ENCODE peak calls at places on chromosome 4, in nine cellular contexts. O, B, S, W, R, G, F, U and M are unnamed samples.

GRCh38 chr4:84286048-84286447 is 213.0 kb downstream of the NKX6-1 start:
- DNase-seq in W (no peak), B (no peak), R (no peak), F (no peak), U (no peak), G (no peak), O (no peak), S (no peak), M (no peak)

GRCh38 chr4:76305971-76306881 is at the start of gene STBD1:
- DNase-seq in W (no peak), B (peak), U (peak), S (peak), G (peak), O (peak), F (peak), R (peak), M (no peak)

GRCh38 chr4:3700223-3700622 is 66.0 kb upstream of the ADRA2C start:
- DNase-seq in G (no peak), B (no peak), F (no peak), W (no peak), S (no peak), R (no peak), U (no peak), O (no peak), M (no peak)

GRCh38 chr4:138235419-138235952 is 6.7 kb downstream of the SLC7A11 start:
- DNase-seq in O (peak), G (no peak), W (no peak), B (no peak), F (no peak), U (no peak), S (no peak), R (no peak), M (no peak)

GRCh38 chr4:1285790-1286553 is 3.7 kb upstream of the MAEA start:
- DNase-seq in G (no peak), W (peak), R (peak), O (no peak), U (peak), S (no peak), B (no peak), F (no peak), M (no peak)

GRCh38 chr4:73885570-73886230 is 16.5 kb downstream of the CXCL1 start:
- DNase-seq in B (no peak), S (no peak), U (no peak), R (no peak), W (no peak), G (no peak), O (no peak), F (no peak), M (no peak)

GRCh38 chr4:181684310-181684709 is 558.9 kb upstream of the TENM3 start:
- DNase-seq in G (no peak), U (no peak), O (peak), S (no peak), R (no peak), F (no peak), W (no peak), B (no peak), M (no peak)

GRCh38 chr4:29131304-29131703 is 1588.9 kb upstream of the PCDH7 start:
- DNase-seq in R (no peak), G (no peak), F (no peak), B (no peak), U (no peak), W (no peak), O (no peak), S (no peak), M (no peak)

GRCh38 chr4:40842725-40843401 is 93.1 kb downstream of the NSUN7 start:
- DNase-seq in U (no peak), R (no peak), F (no peak), W (no peak), B (no peak), G (no peak), O (no peak), S (no peak), M (no peak)

GRCh38 chr4:108224628-108225053 is 55.9 kb upstream of the LEF1 start:
- DNase-seq in F (no peak), W (no peak), O (peak), S (no peak), G (no peak), B (no peak), U (no peak), R (no peak), M (no peak)

GRCh38 chr4:116361782-116362181 is 723.6 kb downstream of the TRAM1L1 start:
- DNase-seq in G (no peak), U (no peak), R (no peak), F (no peak), B (no peak), O (no peak), S (no peak), W (no peak), M (no peak)

GRCh38 chr4:70721747-70722146 is at the start of gene RUFY3:
- DNase-seq in U (no peak), B (peak), G (no peak), F (no peak), R (no peak), W (no peak), S (no peak), O (peak), M (no peak)

GRCh38 chr4:89438102-89438831 is 130.7 kb upstream of the GPRIN3 start:
- DNase-seq in R (peak), O (peak), B (peak), S (peak), G (no peak), F (no peak), W (peak), U (peak), M (peak)

GRCh38 chr4:28225005-28225404 is 1364.4 kb downstream of the STIM2 start:
- DNase-seq in S (peak), R (no peak), B (peak), U (no peak), G (no peak), O (peak), W (no peak), F (peak), M (no peak)

GRCh38 chr4:1105662-1106061 is 7.7 kb downstream of the RNF212 start:
- DNase-seq in G (no peak), U (no peak), W (no peak), B (no peak), S (no peak), R (no peak), O (no peak), F (no peak), M (no peak)

GRCh38 chr4:78720151-78720726 is 55.9 kb upstream of the BMP2K start:
- DNase-seq in B (no peak), O (no peak), U (no peak), G (no peak), S (no peak), R (no peak), F (no peak), W (no peak), M (no peak)

GRCh38 chr4:128220286-128221235 is 67.1 kb downstream of the PGRMC2 start:
- DNase-seq in S (peak), F (no peak), G (no peak), O (peak), R (no peak), B (no peak), U (peak), W (no peak), M (no peak)

GRCh38 chr4:680565-680930 is 6.2 kb downstream of the MYL5 start:
- DNase-seq in U (peak), O (no peak), W (no peak), R (peak), S (no peak), F (no peak), G (no peak), B (no peak), M (no peak)

GRCh38 chr4:7802093-7802726 is 137.5 kb downstream of the AFAP1 start:
- DNase-seq in F (peak), B (peak), G (no peak), R (peak), W (peak), S (peak), O (peak), U (peak), M (peak)

GRCh38 chr4:185651137-185651677 is 115.9 kb upstream of the PDLIM3 start:
- DNase-seq in F (no peak), B (no peak), G (no peak), R (no peak), O (no peak), U (no peak), W (no peak), S (no peak), M (no peak)

GRCh38 chr4:85280963-85281362 is 194.0 kb upstream of the ARHGAP24 start:
- DNase-seq in F (no peak), W (no peak), O (no peak), G (no peak), S (no peak), U (no peak), B (no peak), R (no peak), M (no peak)

GRCh38 chr4:103429283-103429682 is 231.1 kb upstream of the CENPE start:
- DNase-seq in U (peak), B (no peak), W (no peak), O (no peak), R (peak), G (no peak), F (peak), S (no peak), M (peak)

GRCh38 chr4:8332891-8333331 is 63.4 kb downstream of the HTRA3 start:
- DNase-seq in W (no peak), B (no peak), G (no peak), R (peak), F (no peak), S (no peak), O (no peak), U (no peak), M (no peak)

GRCh38 chr4:102564399-102564921 is 63.3 kb downstream of the NFKB1 start:
- DNase-seq in U (peak), S (no peak), B (no peak), O (peak), F (no peak), R (peak), G (no peak), W (peak), M (peak)

GRCh38 chr4:11769425-11769824 is 340.7 kb upstream of the HS3ST1 start:
- DNase-seq in W (no peak), B (no peak), F (no peak), U (no peak), S (no peak), O (peak), R (no peak), G (no peak), M (no peak)